ENCODE peak calls at places on chromosomes 1 and 21, in ten cellular contexts. O is left ventricle myocardium inferior, W is esophagus muscularis mucosa, H is astrocyte, G is suprapubic skin, N is AG09319, A is kidney, C is GM23338, J is GM10248, I is fibroblast of lung. S is an unnamed sample.

GRCh38 chr1:201396859-201397464 is 2.2 kb downstream of the LAD1 start:
- DNase-seq in O (no peak), W (no peak), H (no peak), G (no peak), N (no peak), A (peak; percentile 92), C (no peak), J (no peak), I (no peak), S (no peak)

GRCh38 chr1:233738396-233738795 is 124.5 kb downstream of the KCNK1 start:
- DNase-seq in O (no peak), W (peak; percentile 12), H (no peak), G (no peak), N (no peak), A (no peak), C (no peak), J (no peak), I (no peak), S (no peak)

GRCh38 chr1:146012703-146013565 is 8.6 kb downstream of the HJV start:
- DNase-seq in O (no peak), W (no peak), H (peak; percentile 81), G (no peak), N (no peak), A (no peak), C (peak; percentile 78), J (peak; percentile 65), I (peak; percentile 87), S (no peak)

GRCh38 chr1:94329986-94330385 is 88.2 kb upstream of the ABCD3 start:
- DNase-seq in O (no peak), W (no peak), H (no peak), G (no peak), N (no peak), A (no peak), C (peak; percentile 73), J (no peak), I (peak; percentile 46), S (no peak)

GRCh38 chr1:18062180-18062579 is 45.4 kb upstream of the IGSF21 start:
- DNase-seq in O (no peak), W (no peak), H (no peak), G (no peak), N (no peak), A (no peak), C (peak; percentile 56), J (no peak), I (no peak), S (no peak)

GRCh38 chr1:36542024-36542961 is 59.6 kb upstream of the CSF3R start:
- DNase-seq in O (no peak), W (no peak), H (no peak), G (peak; percentile 50), N (no peak), A (no peak), C (no peak), J (no peak), I (no peak), S (no peak)

GRCh38 chr21:44506279-44507255 is 33.4 kb downstream of the KRTAP10-1 start:
- DNase-seq in O (no peak), W (no peak), H (no peak), G (no peak), N (no peak), A (peak; percentile 70), C (no peak), J (no peak), I (no peak), S (no peak)

GRCh38 chr1:112849425-112849966 is 106.5 kb downstream of the SLC16A1 start:
- DNase-seq in O (peak; percentile 22), W (no peak), H (peak; percentile 56), G (no peak), N (no peak), A (no peak), C (peak; percentile 80), J (no peak), I (peak; percentile 67), S (peak; percentile 82)

GRCh38 chr1:53696990-53697389 is 42.0 kb downstream of the GLIS1 start:
- DNase-seq in O (no peak), W (no peak), H (no peak), G (no peak), N (no peak), A (no peak), C (no peak), J (no peak), I (no peak), S (no peak)

GRCh38 chr1:107785506-107786213 is 179.3 kb downstream of the VAV3 start:
- DNase-seq in O (no peak), W (no peak), H (no peak), G (no peak), N (no peak), A (no peak), C (no peak), J (no peak), I (no peak), S (no peak)

GRCh38 chr1:47837866-47838561 is 159.2 kb downstream of the TRABD2B start:
- DNase-seq in O (no peak), W (no peak), H (no peak), G (no peak), N (no peak), A (no peak), C (no peak), J (no peak), I (no peak), S (no peak)

GRCh38 chr1:187203257-187203656 is 374.5 kb downstream of the PLA2G4A start:
- DNase-seq in O (no peak), W (no peak), H (peak; percentile 63), G (no peak), N (no peak), A (no peak), C (no peak), J (no peak), I (peak; percentile 75), S (no peak)

GRCh38 chr21:28867401-28867800 is 125.3 kb downstream of the LTN1 start:
- DNase-seq in O (no peak), W (no peak), H (no peak), G (no peak), N (no peak), A (no peak), C (no peak), J (no peak), I (peak; percentile 15), S (no peak)

GRCh38 chr1:165595561-165595960 is 35.5 kb upstream of the MGST3 start:
- DNase-seq in O (no peak), W (no peak), H (peak; percentile 45), G (no peak), N (peak; percentile 42), A (no peak), C (no peak), J (no peak), I (peak; percentile 58), S (no peak)

GRCh38 chr1:95384570-95384969 is 150.6 kb downstream of the RWDD3 start:
- DNase-seq in O (peak; percentile 28), W (no peak), H (no peak), G (no peak), N (no peak), A (no peak), C (peak; percentile 83), J (no peak), I (peak; percentile 3), S (peak; percentile 74)

DNA sequence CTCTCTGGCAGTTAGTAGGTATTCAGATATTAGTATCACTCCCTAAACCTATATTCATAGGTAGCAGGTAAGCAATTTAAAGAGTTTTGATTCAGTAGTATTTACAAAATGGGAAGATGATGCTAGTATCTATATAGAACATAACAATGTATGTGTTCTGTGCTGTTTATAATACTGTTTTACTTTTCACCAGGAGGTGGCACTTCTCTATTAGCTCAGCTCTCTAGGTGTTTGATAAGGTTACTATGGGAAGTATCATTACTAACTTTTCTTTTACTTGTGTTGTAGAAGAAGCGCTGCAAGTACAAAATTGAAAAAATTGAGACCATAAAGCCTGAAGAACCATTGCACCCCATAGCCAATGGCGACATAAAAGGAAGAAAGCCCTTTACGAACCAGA is 49.4 kb upstream of the FASLG start:
- DNase-seq in O (no peak), W (no peak), H (no peak), G (no peak), N (no peak), A (no peak), C (peak; percentile 38), J (no peak), I (peak; percentile 6), S (no peak)
- TF ChIP-seq CTCF in O (peak; percentile 57), W (no peak), H (peak; percentile 22), G (no peak), N (no peak), A (no peak), C (peak; percentile 66), J (peak; percentile 50), I (no peak), S (peak; percentile 49)

GRCh38 chr1:70896224-70896623 is 151.4 kb downstream of the PTGER3 start:
- DNase-seq in O (no peak), W (no peak), H (no peak), G (no peak), N (no peak), A (no peak), C (peak; percentile 28), J (no peak), I (no peak), S (no peak)
- TF ChIP-seq CTCF in O (peak; percentile 40), W (no peak), H (no peak), G (no peak), N (peak; percentile 40), A (no peak), C (peak; percentile 28), J (no peak), I (no peak), S (no peak)

DNA sequence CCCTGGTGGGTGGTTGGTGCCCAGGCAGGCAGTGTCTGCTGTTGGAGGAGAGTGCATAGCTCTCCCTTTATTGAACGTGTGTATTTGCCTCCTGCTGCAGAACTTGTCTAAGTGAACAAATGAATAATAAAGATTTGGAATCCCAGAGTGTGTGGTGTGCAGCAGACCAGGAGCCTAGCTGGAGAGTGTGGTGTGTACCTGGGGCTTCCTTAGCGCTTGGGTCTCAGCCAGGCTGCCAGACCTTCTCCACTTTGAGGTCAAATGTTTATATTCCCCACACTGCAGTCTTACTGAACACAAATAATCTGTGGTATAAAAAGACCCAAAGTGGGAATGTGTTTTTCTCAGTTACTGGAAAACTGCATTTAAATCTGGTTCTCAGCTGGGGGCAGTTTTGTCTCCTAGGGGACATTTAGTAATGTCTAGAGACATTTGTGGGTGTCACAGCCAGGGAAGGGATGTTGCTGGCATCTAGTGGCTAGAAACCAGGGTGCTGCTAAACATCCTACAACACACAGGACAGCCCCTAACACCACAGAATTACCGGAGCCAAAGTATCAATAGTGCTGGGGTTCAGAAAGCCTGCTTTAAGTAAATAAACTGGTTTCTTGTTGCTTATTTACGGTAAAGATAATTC is 23.6 kb downstream of the SLC37A1 start:
- DNase-seq in O (no peak), W (no peak), H (no peak), G (no peak), N (no peak), A (no peak), C (no peak), J (no peak), I (no peak), S (no peak)
- TF ChIP-seq CTCF in O (peak; percentile 31), W (peak; percentile 60), H (peak; percentile 16), G (no peak), N (peak; percentile 32), A (peak; percentile 4), C (peak; percentile 21), J (peak; percentile 55), I (peak; percentile 29), S (peak; percentile 53)

DNA sequence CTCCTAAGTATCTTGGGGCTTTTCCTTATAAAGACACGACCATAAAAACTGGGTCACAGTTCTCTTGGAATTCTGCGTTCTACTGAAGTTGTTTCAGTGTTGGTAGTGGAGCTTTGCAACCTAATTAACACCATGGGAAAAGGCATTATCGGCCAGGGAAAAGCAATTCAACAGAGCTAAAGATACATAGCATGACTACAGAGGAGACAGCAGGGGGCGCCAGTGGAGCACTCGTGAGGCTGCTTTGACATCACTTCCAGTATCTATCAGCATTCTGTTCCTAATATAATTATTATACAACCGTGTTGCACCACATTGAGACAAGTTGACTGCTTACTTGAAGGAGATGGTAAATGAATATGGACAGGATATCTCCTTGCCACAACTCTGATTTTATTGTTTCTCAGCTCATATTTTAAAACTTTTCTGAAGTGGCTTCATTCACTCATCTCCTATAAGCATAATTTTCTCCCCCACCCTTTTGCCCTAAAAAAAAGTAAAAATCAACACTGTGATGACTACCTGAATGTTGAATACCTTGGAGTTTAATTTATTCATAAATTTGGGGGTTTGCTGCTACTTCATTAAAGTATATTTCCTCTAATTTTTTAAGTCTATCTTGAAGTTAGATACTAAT is 39.4 kb downstream of the ZP4 start:
- DNase-seq in O (no peak), W (no peak), H (peak; percentile 40), G (no peak), N (no peak), A (no peak), C (peak; percentile 91), J (peak; percentile 19), I (peak; percentile 55), S (no peak)
- TF ChIP-seq CTCF in O (peak; percentile 33), W (peak; percentile 41), H (peak; percentile 70), G (no peak), N (peak; percentile 15), A (peak; percentile 33), C (peak; percentile 94), J (peak; percentile 40), I (peak; percentile 8), S (peak; percentile 81)